ENCODE peak calls at places on chromosomes 7 and 10, in eight cellular contexts. One of them, this sample, is unnamed.
A peak's percentile ranks its signal among the peaks of the same experiment; 100 is the strongest.

GRCh38 chr10:5508161-5508604 is 8.8 kb upstream of the CALML5 start:
- DNase-seq in activated T-cell treated with anti-CD3 and anti-CD28 coated beads for 1 hour: no peak
- DNase-seq in stimulated activated CD4-positive, alpha-beta T cell treated with anti-CD3 and anti-CD28 coated beads, Interleukin-1b, Interleukin-23, amount 100 ng/mL, for 1 hour: no peak
- DNase-seq in CD4-positive, alpha-beta memory T cell: no peak
- DNase-seq in HT-29: no peak
- DNase-seq in GM04504: no peak
- DNase-seq in stimulated activated CD8-positive, alpha-beta memory T cell treated with anti-CD3 and anti-CD28 coated beads, Interleukin-7, amount 100 ng/mL, for 1 hour: no peak
- DNase-seq in activated CD4-positive, alpha-beta T cell treated with anti-CD3 and anti-CD28 coated beads, Interleukin-2, amount 50 U/mL, for 24 hours: no peak
- DNase-seq in this sample: no peak

GRCh38 chr10:29127037-29127436 is 161.8 kb upstream of the LYZL1 start:
- DNase-seq in GM04504: no peak
- DNase-seq in stimulated activated CD8-positive, alpha-beta memory T cell treated with anti-CD3 and anti-CD28 coated beads, Interleukin-7, amount 100 ng/mL, for 1 hour: no peak
- DNase-seq in CD4-positive, alpha-beta memory T cell: no peak
- DNase-seq in activated CD4-positive, alpha-beta T cell treated with anti-CD3 and anti-CD28 coated beads, Interleukin-2, amount 50 U/mL, for 24 hours: no peak
- DNase-seq in activated T-cell treated with anti-CD3 and anti-CD28 coated beads for 1 hour: no peak
- DNase-seq in stimulated activated CD4-positive, alpha-beta T cell treated with anti-CD3 and anti-CD28 coated beads, Interleukin-1b, Interleukin-23, amount 100 ng/mL, for 1 hour: no peak
- DNase-seq in HT-29: no peak
- DNase-seq in this sample: no peak

GRCh38 chr7:17521437-17521836 is 223.0 kb downstream of the AHR start:
- DNase-seq in activated T-cell treated with anti-CD3 and anti-CD28 coated beads for 1 hour: no peak
- DNase-seq in stimulated activated CD4-positive, alpha-beta T cell treated with anti-CD3 and anti-CD28 coated beads, Interleukin-1b, Interleukin-23, amount 100 ng/mL, for 1 hour: no peak
- DNase-seq in activated CD4-positive, alpha-beta T cell treated with anti-CD3 and anti-CD28 coated beads, Interleukin-2, amount 50 U/mL, for 24 hours: no peak
- DNase-seq in HT-29: no peak
- DNase-seq in stimulated activated CD8-positive, alpha-beta memory T cell treated with anti-CD3 and anti-CD28 coated beads, Interleukin-7, amount 100 ng/mL, for 1 hour: no peak
- DNase-seq in CD4-positive, alpha-beta memory T cell: no peak
- DNase-seq in GM04504: no peak
- DNase-seq in this sample: no peak

GRCh38 chr7:95636140-95636539 is 39.8 kb upstream of the PDK4 start:
- DNase-seq in activated CD4-positive, alpha-beta T cell treated with anti-CD3 and anti-CD28 coated beads, Interleukin-2, amount 50 U/mL, for 24 hours: no peak
- DNase-seq in HT-29: no peak
- DNase-seq in activated T-cell treated with anti-CD3 and anti-CD28 coated beads for 1 hour: no peak
- DNase-seq in GM04504: no peak
- DNase-seq in stimulated activated CD8-positive, alpha-beta memory T cell treated with anti-CD3 and anti-CD28 coated beads, Interleukin-7, amount 100 ng/mL, for 1 hour: no peak
- DNase-seq in stimulated activated CD4-positive, alpha-beta T cell treated with anti-CD3 and anti-CD28 coated beads, Interleukin-1b, Interleukin-23, amount 100 ng/mL, for 1 hour: no peak
- DNase-seq in CD4-positive, alpha-beta memory T cell: no peak
- DNase-seq in this sample: no peak

GRCh38 chr7:45543470-45543869 is 30.7 kb upstream of the ADCY1 start:
- DNase-seq in HT-29: no peak
- DNase-seq in GM04504: no peak
- DNase-seq in stimulated activated CD8-positive, alpha-beta memory T cell treated with anti-CD3 and anti-CD28 coated beads, Interleukin-7, amount 100 ng/mL, for 1 hour: no peak
- DNase-seq in activated CD4-positive, alpha-beta T cell treated with anti-CD3 and anti-CD28 coated beads, Interleukin-2, amount 50 U/mL, for 24 hours: no peak
- DNase-seq in activated T-cell treated with anti-CD3 and anti-CD28 coated beads for 1 hour: no peak
- DNase-seq in stimulated activated CD4-positive, alpha-beta T cell treated with anti-CD3 and anti-CD28 coated beads, Interleukin-1b, Interleukin-23, amount 100 ng/mL, for 1 hour: no peak
- DNase-seq in CD4-positive, alpha-beta memory T cell: no peak
- DNase-seq in this sample: no peak

GRCh38 chr7:135210818-135211178 is 528 bp downstream of the WDR91 start:
- DNase-seq in stimulated activated CD8-positive, alpha-beta memory T cell treated with anti-CD3 and anti-CD28 coated beads, Interleukin-7, amount 100 ng/mL, for 1 hour: no peak
- DNase-seq in activated T-cell treated with anti-CD3 and anti-CD28 coated beads for 1 hour: no peak
- DNase-seq in CD4-positive, alpha-beta memory T cell: no peak
- DNase-seq in stimulated activated CD4-positive, alpha-beta T cell treated with anti-CD3 and anti-CD28 coated beads, Interleukin-1b, Interleukin-23, amount 100 ng/mL, for 1 hour: no peak
- DNase-seq in HT-29: peak; percentile 43
- DNase-seq in GM04504: no peak
- DNase-seq in activated CD4-positive, alpha-beta T cell treated with anti-CD3 and anti-CD28 coated beads, Interleukin-2, amount 50 U/mL, for 24 hours: no peak
- DNase-seq in this sample: no peak

GRCh38 chr7:28889290-28889689 is 68.8 kb downstream of the TRIL start:
- DNase-seq in HT-29: no peak
- DNase-seq in CD4-positive, alpha-beta memory T cell: no peak
- DNase-seq in GM04504: no peak
- DNase-seq in activated T-cell treated with anti-CD3 and anti-CD28 coated beads for 1 hour: no peak
- DNase-seq in activated CD4-positive, alpha-beta T cell treated with anti-CD3 and anti-CD28 coated beads, Interleukin-2, amount 50 U/mL, for 24 hours: no peak
- DNase-seq in stimulated activated CD4-positive, alpha-beta T cell treated with anti-CD3 and anti-CD28 coated beads, Interleukin-1b, Interleukin-23, amount 100 ng/mL, for 1 hour: no peak
- DNase-seq in stimulated activated CD8-positive, alpha-beta memory T cell treated with anti-CD3 and anti-CD28 coated beads, Interleukin-7, amount 100 ng/mL, for 1 hour: no peak
- DNase-seq in this sample: no peak

GRCh38 chr10:30915141-30915540 is 116.5 kb downstream of the ZNF438 start:
- DNase-seq in HT-29: no peak
- DNase-seq in activated T-cell treated with anti-CD3 and anti-CD28 coated beads for 1 hour: no peak
- DNase-seq in GM04504: no peak
- DNase-seq in stimulated activated CD8-positive, alpha-beta memory T cell treated with anti-CD3 and anti-CD28 coated beads, Interleukin-7, amount 100 ng/mL, for 1 hour: no peak
- DNase-seq in stimulated activated CD4-positive, alpha-beta T cell treated with anti-CD3 and anti-CD28 coated beads, Interleukin-1b, Interleukin-23, amount 100 ng/mL, for 1 hour: no peak
- DNase-seq in CD4-positive, alpha-beta memory T cell: no peak
- DNase-seq in activated CD4-positive, alpha-beta T cell treated with anti-CD3 and anti-CD28 coated beads, Interleukin-2, amount 50 U/mL, for 24 hours: no peak
- DNase-seq in this sample: no peak

GRCh38 chr7:100629117-100629711 is 12.1 kb downstream of the TFR2 start:
- DNase-seq in stimulated activated CD4-positive, alpha-beta T cell treated with anti-CD3 and anti-CD28 coated beads, Interleukin-1b, Interleukin-23, amount 100 ng/mL, for 1 hour: no peak
- DNase-seq in GM04504: no peak
- DNase-seq in activated T-cell treated with anti-CD3 and anti-CD28 coated beads for 1 hour: no peak
- DNase-seq in stimulated activated CD8-positive, alpha-beta memory T cell treated with anti-CD3 and anti-CD28 coated beads, Interleukin-7, amount 100 ng/mL, for 1 hour: no peak
- DNase-seq in CD4-positive, alpha-beta memory T cell: no peak
- DNase-seq in activated CD4-positive, alpha-beta T cell treated with anti-CD3 and anti-CD28 coated beads, Interleukin-2, amount 50 U/mL, for 24 hours: no peak
- DNase-seq in HT-29: peak; percentile 71
- DNase-seq in this sample: no peak

GRCh38 chr10:63164045-63164722 is 31.1 kb downstream of the NRBF2 start:
- DNase-seq in stimulated activated CD8-positive, alpha-beta memory T cell treated with anti-CD3 and anti-CD28 coated beads, Interleukin-7, amount 100 ng/mL, for 1 hour: no peak
- DNase-seq in activated T-cell treated with anti-CD3 and anti-CD28 coated beads for 1 hour: no peak
- DNase-seq in activated CD4-positive, alpha-beta T cell treated with anti-CD3 and anti-CD28 coated beads, Interleukin-2, amount 50 U/mL, for 24 hours: no peak
- DNase-seq in stimulated activated CD4-positive, alpha-beta T cell treated with anti-CD3 and anti-CD28 coated beads, Interleukin-1b, Interleukin-23, amount 100 ng/mL, for 1 hour: no peak
- DNase-seq in GM04504: no peak
- DNase-seq in CD4-positive, alpha-beta memory T cell: no peak
- DNase-seq in HT-29: no peak
- DNase-seq in this sample: no peak

GRCh38 chr10:30435068-30435422 is 1.1 kb downstream of the MAP3K8 start:
- DNase-seq in activated T-cell treated with anti-CD3 and anti-CD28 coated beads for 1 hour: no peak
- DNase-seq in GM04504: no peak
- DNase-seq in CD4-positive, alpha-beta memory T cell: no peak
- DNase-seq in stimulated activated CD8-positive, alpha-beta memory T cell treated with anti-CD3 and anti-CD28 coated beads, Interleukin-7, amount 100 ng/mL, for 1 hour: no peak
- DNase-seq in activated CD4-positive, alpha-beta T cell treated with anti-CD3 and anti-CD28 coated beads, Interleukin-2, amount 50 U/mL, for 24 hours: no peak
- DNase-seq in HT-29: peak; percentile 63
- DNase-seq in stimulated activated CD4-positive, alpha-beta T cell treated with anti-CD3 and anti-CD28 coated beads, Interleukin-1b, Interleukin-23, amount 100 ng/mL, for 1 hour: no peak
- DNase-seq in this sample: no peak

GRCh38 chr7:768881-769504 is 41.9 kb upstream of the PRKAR1B start:
- DNase-seq in stimulated activated CD4-positive, alpha-beta T cell treated with anti-CD3 and anti-CD28 coated beads, Interleukin-1b, Interleukin-23, amount 100 ng/mL, for 1 hour: no peak
- DNase-seq in stimulated activated CD8-positive, alpha-beta memory T cell treated with anti-CD3 and anti-CD28 coated beads, Interleukin-7, amount 100 ng/mL, for 1 hour: no peak
- DNase-seq in activated T-cell treated with anti-CD3 and anti-CD28 coated beads for 1 hour: no peak
- DNase-seq in GM04504: no peak
- DNase-seq in activated CD4-positive, alpha-beta T cell treated with anti-CD3 and anti-CD28 coated beads, Interleukin-2, amount 50 U/mL, for 24 hours: no peak
- DNase-seq in HT-29: no peak
- DNase-seq in CD4-positive, alpha-beta memory T cell: no peak
- DNase-seq in this sample: no peak

This sample was measured in central memory CD4-positive, alpha-beta T cell.